ENCODE peak calls at places on chromosome 15, in six cellular contexts. T is CD4-positive, alpha-beta T cell; M is OCI-LY7; A is SJSA1; H is psoas muscle; C is gastrocnemius medialis. U is an unnamed sample. For H3K9me3, the result is how much of the 10 kb centered on the place peaks cover.

GRCh38 chr15:63402498-63403253 is 21.0 kb upstream of the CA12 start:
- DNase-seq in M (peak), C (no peak), H (no peak), A (peak), T (no peak), U (no peak)

GRCh38 chr15:70362911-70363310 is 265.2 kb upstream of the TLE3 start:
- DNase-seq in C (no peak), M (peak), T (no peak), H (no peak), A (peak), U (no peak)

GRCh38 chr15:92677998-92678397 is 22.4 kb upstream of the FAM174B start:
- DNase-seq in M (no peak), A (no peak), C (no peak), H (no peak), T (no peak), U (no peak)

GRCh38 chr15:70717237-70717793 is 46.0 kb downstream of the UACA start:
- DNase-seq in C (no peak), H (no peak), M (no peak), A (no peak), T (no peak), U (no peak)

GRCh38 chr15:29805043-29805707 is 17.1 kb downstream of the TJP1 start:
- DNase-seq in A (no peak), T (no peak), M (no peak), C (no peak), H (no peak), U (peak)

GRCh38 chr15:70672081-70672480 is 91.3 kb downstream of the UACA start:
- DNase-seq in C (no peak), M (no peak), H (no peak), A (no peak), T (no peak), U (no peak)

GRCh38 chr15:72554471-72555425 is 80.6 kb downstream of the ARIH1 start:
- DNase-seq in H (no peak), M (no peak), T (no peak), C (no peak), A (peak), U (no peak)

GRCh38 chr15:84846269-84846668 is 29.1 kb downstream of the ALPK3 start:
- DNase-seq in A (no peak), H (no peak), C (no peak), T (no peak), M (no peak), U (no peak)

DNA sequence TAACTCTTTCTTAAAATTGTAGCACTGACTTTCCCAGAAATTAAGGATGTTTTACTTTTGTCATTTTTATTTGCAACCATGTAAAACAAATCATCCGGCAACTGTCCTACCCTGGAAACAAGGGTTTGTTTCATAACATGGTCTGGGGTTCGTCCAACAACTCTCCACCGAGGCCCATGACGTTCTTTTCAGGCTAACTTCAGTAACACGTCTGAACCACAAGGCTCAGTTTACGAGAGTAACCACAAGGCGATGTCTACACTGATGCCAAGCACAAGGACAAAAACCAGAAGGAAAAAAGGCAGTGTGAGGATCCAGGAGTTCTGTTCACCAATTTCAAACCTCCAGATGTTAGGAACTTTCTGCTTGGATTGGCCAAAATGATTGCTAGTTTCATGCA is 546.1 kb downstream of the NTRK3 start:
- DNase-seq in C (peak), H (no peak), A (no peak), M (no peak), T (no peak), U (peak)
- H3K9me3 ChIP-seq in C (under half), H (under half), A (under half), M (under half), T (under half), U (under half)

DNA sequence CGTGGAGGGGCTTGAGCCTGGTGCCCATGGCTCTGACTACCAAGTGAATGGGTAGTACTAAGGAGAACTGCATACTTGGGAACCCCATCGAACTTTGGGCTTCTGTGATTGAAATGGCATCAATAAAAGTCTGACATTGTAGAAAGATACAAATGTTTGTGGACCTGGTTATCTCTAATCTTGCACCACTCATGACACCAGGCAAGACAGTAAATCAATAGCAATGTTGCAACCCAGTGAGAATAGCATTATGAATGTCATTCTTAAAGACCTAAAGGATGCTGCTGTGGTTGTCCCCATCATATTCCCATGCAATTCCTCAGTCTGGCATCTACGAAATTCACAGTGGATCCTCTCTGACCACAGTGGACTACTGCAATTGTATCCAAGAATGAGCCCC is 233.6 kb upstream of the LYSMD4 start:
- DNase-seq in M (no peak), T (no peak), H (no peak), A (no peak), C (no peak), U (no peak)
- H3K9me3 ChIP-seq in M (under half), T (under half), H (under half), A (under half), C (under half), U (under half)

GRCh38 chr15:25427861-25428260 is 11.0 kb downstream of the UBE3A start:
- DNase-seq in C (no peak), T (no peak), A (no peak), H (no peak), M (no peak), U (no peak)
- H3K9me3 ChIP-seq in C (under half), T (under half), A (under half), H (under half), M (under half), U (under half)

DNA sequence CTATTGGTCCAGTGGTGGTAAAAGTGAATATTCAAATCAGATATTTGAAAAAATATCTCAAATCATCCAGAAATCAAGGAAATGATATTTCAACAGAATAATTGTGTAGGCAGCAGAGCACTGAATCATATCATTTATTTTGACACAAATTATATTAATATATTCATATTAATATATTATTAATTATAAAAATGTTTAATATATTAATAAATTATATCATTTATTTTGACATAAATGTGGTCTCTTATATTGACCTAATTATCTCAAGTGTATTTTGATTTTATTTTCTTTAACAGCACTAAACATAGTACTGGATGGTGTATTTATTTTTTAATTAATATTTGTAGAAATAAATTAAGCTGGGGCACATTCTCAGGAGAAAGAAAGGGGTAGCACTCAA is 257.7 kb upstream of the THBS1 start:
- DNase-seq in T (no peak), A (no peak), M (no peak), H (no peak), C (no peak), U (no peak)
- H3K9me3 ChIP-seq in T (under half), A (under half), M (under half), H (under half), C (under half), U (under half)

GRCh38 chr15:26716069-26716468 is 56.8 kb downstream of the GABRB3 start:
- DNase-seq in H (no peak), T (no peak), C (no peak), M (no peak), A (no peak), U (no peak)
- H3K9me3 ChIP-seq in H (under half), T (under half), C (under half), M (under half), A (under half), U (under half)

DNA sequence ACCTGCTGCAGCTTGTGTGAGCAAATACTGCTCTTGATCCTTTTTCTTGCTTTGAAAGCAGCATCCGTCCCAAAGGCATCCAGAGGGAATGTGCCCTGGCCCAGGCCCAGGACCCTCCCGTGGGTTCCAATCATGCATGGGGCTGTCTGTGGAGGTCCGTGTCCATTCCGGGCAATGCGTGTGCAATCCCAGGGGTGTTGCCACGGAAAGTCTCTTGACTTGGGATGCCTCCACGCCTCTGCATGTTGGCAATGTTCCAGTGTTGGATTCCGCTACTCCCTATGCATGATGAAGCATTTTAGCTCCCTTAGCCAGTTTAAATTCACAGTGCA is 105.7 kb downstream of the SNRPN start:
- DNase-seq in M (no peak), H (no peak), C (peak), A (peak), T (no peak), U (peak)
- H3K9me3 ChIP-seq in M (under half), H (half or more), C (half or more), A (half or more), T (half or more), U (under half)

GRCh38 chr15:27770769-27771554 is 328.2 kb downstream of the OCA2 start:
- DNase-seq in M (no peak), A (no peak), T (no peak), H (no peak), C (no peak), U (no peak)
- H3K9me3 ChIP-seq in M (under half), A (under half), T (under half), H (under half), C (under half), U (under half)

U was measured in uterus.